ENCODE peak calls at places on chromosomes 2 and 18, in seven cellular contexts. T is left ventricle myocardium inferior; H is AG10803; V is astrocyte; J is body of pancreas; F is A549; G is CD8-positive, alpha-beta T cell. W is an unnamed sample.

GRCh38 chr18:6650756-6651155 is 78.8 kb upstream of the ARHGAP28 start:
- DNase-seq in T (no peak), H (no peak), V (no peak), J (no peak), F (no peak), G (no peak), W (no peak)

GRCh38 chr18:830315-830901 is 18.4 kb upstream of the YES1 start:
- DNase-seq in T (no peak), H (peak), V (peak), J (no peak), F (no peak), G (peak), W (no peak)

GRCh38 chr18:3481696-3482210 is 31.8 kb downstream of the TGIF1 start:
- DNase-seq in T (no peak), H (peak), V (no peak), J (no peak), F (peak), G (peak), W (no peak)

GRCh38 chr2:116264872-116265271 is 1549.6 kb upstream of the DDX18 start:
- DNase-seq in T (no peak), H (no peak), V (no peak), J (no peak), F (no peak), G (no peak), W (no peak)

GRCh38 chr18:34631071-34631470 is 79.0 kb upstream of the DTNA start:
- DNase-seq in T (no peak), H (no peak), V (no peak), J (no peak), F (no peak), G (no peak), W (no peak)

GRCh38 chr2:9123069-9123468 is 83.5 kb upstream of the ASAP2 start:
- DNase-seq in T (no peak), H (no peak), V (no peak), J (no peak), F (no peak), G (no peak), W (no peak)

GRCh38 chr2:166972418-166972817 is 84.1 kb downstream of the XIRP2 start:
- DNase-seq in T (no peak), H (no peak), V (peak), J (no peak), F (no peak), G (no peak), W (no peak)

GRCh38 chr2:159471340-159471739 is 145.0 kb downstream of the BAZ2B start:
- DNase-seq in T (no peak), H (no peak), V (no peak), J (no peak), F (no peak), G (no peak), W (no peak)

GRCh38 chr2:15805206-15805605 is 135.1 kb upstream of the MYCN start:
- DNase-seq in T (no peak), H (no peak), V (no peak), J (no peak), F (no peak), G (no peak), W (no peak)

GRCh38 chr2:181457121-181457740 is at the start of gene ITGA4:
- DNase-seq in T (peak), H (peak), V (peak), J (peak), F (peak), G (peak), W (peak)

GRCh38 chr2:126836761-126837679 is 61.7 kb upstream of the TEX51 start:
- DNase-seq in T (no peak), H (no peak), V (no peak), J (no peak), F (no peak), G (no peak), W (no peak)

GRCh38 chr2:58893645-58894336 is 652.7 kb upstream of the FANCL start:
- DNase-seq in T (no peak), H (no peak), V (no peak), J (no peak), F (no peak), G (no peak), W (no peak)

GRCh38 chr2:58047373-58047674 is 718 bp downstream of the VRK2 start:
- DNase-seq in T (no peak), H (no peak), V (no peak), J (no peak), F (peak), G (no peak), W (no peak)

DNA sequence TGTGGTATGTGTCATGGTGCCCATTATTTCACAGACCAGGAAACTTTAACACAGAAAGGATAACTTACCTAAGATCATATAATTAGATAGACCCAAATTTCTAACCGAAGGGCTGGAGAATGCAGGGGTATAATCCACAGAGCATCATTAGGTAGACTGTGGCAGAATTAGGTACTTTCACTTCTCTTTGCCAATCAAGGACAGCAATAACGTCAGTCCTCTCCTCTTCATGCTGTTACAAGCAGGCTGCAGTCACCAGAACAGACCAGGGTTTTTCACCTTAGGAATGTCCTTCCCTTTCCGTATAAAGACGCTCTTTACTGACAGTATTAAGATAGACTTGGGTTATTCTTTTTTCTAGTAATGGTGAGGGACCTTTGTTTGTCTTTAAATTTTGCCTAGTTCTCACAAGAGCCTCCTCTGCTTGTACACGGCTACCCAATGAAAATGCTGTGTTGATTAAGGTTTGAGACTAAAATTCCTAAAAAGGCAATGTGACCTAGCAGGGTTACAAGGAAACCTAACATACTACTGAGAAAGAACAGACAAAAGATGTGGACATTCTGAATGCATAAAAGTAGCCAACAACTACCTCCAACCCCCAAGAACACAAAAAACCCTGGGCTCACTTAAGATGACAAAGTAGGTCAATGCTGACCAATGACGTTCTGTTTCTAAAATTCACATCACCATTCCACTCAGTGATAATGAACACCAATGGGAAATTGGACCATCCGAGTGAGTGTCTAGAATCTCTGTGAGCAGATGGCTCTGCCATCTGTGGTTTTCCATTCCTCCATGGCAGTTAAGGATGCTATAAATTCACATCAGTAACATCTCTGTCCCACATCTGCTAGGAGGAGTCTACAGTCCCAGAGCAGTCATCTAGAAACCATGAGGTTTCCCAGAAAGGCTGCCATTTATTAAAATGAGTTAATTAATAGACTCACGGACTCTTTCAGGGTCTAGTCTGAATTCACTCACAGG is 2.1 kb downstream of the PDIA6 start:
- DNase-seq in T (no peak), H (peak), V (peak), J (no peak), F (no peak), G (no peak), W (no peak)
- H3K4me3 ChIP-seq in T (peak), H (peak), V (peak), J (no peak), F (peak), G (no peak), W (peak)

GRCh38 chr2:10304458-10305253 is 2.0 kb downstream of the HPCAL1 start:
- DNase-seq in T (no peak), H (no peak), V (no peak), J (no peak), F (no peak), G (no peak), W (no peak)

GRCh38 chr2:10302479-10303173 is at the start of gene HPCAL1:
- DNase-seq in T (peak), H (peak), V (peak), J (peak), F (peak), G (peak), W (peak)

GRCh38 chr2:10305254-10305635 is 2.5 kb downstream of the HPCAL1 start:
- DNase-seq in T (no peak), H (peak), V (peak), J (no peak), F (no peak), G (peak), W (no peak)

GRCh38 chr2:10303174-10303633 is 500 bp downstream of the HPCAL1 start:
- DNase-seq in T (no peak), H (no peak), V (no peak), J (no peak), F (no peak), G (no peak), W (no peak)

DNA sequence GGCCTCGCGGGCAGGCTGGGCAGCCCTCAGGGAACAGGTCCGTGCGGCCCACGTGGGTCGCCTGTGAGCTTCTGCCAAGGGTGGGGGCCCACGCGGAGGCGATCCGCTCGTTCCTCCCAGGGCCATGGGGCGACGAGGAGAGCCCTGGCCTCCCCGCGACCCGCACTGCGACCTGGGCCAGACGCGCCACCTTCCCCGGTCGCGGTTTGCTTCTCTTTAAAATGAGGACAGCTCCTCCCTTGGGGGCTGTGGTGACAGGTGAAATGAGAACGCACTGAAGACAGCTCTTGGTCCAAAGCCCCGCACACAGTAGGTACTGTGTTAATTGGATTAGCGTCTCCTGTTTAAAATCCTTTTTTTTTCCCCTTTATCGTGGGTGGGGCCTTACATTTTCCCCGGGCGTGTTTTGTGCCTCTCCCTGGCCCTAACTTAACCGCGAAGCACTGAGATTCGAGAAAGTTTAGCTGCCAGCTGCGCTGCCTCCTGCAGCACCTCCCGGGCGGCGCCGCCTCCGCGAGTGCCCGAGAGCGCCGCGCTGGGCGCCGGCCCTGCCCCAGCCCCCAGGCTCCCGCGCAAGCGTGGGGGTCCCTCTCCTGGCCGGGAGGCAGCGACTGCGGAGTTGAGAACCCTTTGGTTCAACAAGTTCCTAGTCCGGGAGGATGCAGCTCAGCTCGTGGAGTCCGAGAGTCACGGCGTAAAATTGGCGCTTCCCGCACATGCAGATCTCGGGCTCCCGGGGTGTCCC is 1.1 kb downstream of the HPCAL1 start:
- DNase-seq in T (peak), H (peak), V (no peak), J (peak), F (no peak), G (peak), W (peak)
- TF ChIP-seq CTCF in T (peak), H (no peak), V (no peak), J (peak), F (peak), G (no peak), W (peak)

DNA sequence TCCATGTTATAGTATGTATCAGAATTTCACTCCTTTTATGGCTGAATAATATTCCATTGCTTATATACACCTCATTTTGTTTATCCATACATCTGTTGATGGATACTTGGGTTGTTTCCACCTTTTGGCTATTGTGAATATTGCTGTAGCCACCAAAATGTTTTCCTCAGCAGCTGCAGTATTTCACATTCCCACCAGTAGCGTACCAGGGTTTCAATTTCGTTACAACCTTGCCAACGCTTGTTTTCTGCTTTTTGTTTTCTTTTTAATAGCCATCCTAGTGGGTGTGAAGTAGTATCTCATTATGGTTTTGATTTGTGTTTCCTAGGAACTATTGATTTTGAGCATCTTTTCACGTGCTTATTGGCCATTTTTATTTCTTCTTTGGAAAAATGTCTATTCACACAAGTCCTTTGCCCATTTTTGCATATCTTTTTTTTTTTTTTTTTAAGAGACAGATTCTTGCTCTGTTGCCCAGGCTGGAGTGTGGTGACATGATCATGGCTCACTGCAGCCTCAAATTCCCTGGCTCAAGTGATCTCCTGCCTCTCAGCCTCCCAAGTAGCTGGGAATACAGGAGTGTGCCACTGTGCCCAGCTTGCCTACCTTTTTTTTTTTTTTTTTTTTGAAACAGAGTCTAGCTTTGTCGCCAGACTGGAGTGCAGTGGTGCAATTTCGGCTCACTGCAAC is 14.2 kb downstream of the UBXN2A start:
- DNase-seq in T (no peak), H (peak), V (no peak), J (no peak), F (no peak), G (no peak), W (no peak)
- H3K4me3 ChIP-seq in T (no peak), H (peak), V (no peak), J (no peak), F (no peak), G (no peak), W (no peak)

DNA sequence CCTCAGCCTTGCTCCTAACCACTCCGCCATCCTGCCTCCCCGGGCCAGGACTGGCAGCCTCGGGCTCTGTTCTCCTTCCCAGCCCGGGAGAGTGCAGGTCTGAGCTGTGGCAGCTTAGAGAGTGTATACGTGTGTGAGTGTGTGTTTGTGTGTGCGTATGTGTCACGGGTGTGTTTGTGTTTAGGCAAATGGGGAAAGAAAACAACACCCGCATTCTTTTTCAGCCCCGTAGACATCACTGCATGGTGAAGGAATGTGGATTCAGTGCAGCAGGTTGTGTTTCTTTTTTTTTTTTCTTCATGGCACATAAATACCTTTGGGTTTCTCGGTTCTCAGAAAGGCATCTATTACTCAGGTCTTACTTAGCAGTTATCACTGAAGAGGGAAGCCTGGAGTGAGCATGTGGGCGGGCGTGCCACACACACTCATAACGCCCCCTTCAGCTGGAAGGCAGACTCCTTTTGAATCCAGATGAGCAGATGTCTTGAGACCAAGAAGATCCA is 44.2 kb downstream of the GLI2 start:
- DNase-seq in T (no peak), H (peak), V (peak), J (no peak), F (no peak), G (no peak), W (no peak)
- TF ChIP-seq CTCF in T (no peak), H (peak), V (no peak), J (no peak), F (no peak), G (no peak), W (no peak)

DNA sequence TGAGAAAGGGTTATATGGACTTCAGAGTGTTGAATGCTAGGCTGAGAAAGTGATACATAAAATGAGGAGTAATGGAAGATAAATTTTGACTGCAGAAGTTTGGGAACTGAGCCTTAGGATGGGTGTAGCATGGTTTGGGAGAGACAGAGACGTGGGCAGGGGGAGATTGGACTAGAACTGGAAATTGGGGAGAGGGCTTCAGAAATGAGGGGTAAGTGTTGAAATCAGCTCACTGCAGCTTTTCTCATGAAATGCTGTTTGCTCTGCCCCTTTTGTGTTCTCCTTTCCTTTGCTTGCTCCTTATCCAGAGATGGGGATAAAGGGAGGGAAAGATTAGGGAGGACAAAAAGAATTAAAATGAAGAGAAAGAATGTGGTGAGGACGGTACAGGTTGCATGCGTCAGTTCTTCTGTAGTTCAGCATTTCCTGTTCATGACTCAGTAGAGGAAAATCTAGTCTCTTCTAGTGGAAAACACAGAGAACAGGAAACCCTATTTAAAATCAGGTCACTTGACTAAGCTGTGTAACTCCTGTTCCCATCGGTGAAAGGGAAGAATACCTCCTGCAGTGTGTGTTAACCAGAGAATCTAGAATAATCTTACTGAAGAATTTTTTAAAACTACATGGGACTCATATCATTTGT is 105.6 kb downstream of the CRIM1 start:
- DNase-seq in T (no peak), H (peak), V (peak), J (no peak), F (peak), G (no peak), W (no peak)
- H3K4me3 ChIP-seq in T (no peak), H (no peak), V (peak), J (no peak), F (no peak), G (no peak), W (no peak)

DNA sequence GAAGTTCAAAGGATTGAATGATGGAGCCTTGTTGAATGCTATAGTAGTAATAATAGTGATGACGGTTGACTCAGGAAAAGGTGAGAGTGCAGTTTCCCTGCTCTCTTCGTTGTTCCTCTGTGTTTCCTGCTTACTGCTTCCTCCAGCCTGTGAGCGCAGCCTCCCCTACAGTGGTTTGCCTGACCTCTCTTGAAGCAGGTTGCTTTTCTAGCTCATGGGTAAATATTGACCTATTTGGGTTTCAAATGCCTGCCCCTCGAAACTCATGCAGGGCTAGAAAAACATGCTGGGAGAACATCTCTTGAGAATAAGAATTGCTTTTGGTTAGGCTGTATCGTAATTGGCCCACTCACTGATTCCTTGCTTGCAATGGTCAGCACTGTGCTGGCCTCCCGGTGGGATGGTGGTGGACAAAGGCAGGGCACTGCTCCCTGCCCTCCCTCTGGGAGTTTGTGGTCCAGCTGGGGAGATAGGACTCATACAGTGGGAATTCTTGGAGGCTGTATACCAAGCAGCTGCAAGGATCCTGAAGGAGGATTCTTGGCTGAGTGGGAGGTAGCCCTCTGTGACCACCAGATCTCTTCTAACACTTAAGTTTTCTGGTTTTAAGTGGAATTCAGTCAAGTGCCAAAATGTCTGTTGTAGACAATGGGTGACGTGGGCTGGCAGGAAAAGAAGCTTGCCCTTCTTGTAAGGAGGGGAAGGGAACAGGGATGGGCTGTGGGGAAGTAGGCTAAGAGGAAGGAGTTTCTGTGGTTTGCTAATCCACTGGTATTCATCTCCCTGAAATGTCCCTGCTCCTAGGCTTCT is 5.4 kb upstream of the RNF181 start:
- DNase-seq in T (no peak), H (peak), V (peak), J (no peak), F (no peak), G (no peak), W (no peak)
- TF ChIP-seq CTCF in T (no peak), H (no peak), V (no peak), J (no peak), F (no peak), G (no peak), W (no peak)

DNA sequence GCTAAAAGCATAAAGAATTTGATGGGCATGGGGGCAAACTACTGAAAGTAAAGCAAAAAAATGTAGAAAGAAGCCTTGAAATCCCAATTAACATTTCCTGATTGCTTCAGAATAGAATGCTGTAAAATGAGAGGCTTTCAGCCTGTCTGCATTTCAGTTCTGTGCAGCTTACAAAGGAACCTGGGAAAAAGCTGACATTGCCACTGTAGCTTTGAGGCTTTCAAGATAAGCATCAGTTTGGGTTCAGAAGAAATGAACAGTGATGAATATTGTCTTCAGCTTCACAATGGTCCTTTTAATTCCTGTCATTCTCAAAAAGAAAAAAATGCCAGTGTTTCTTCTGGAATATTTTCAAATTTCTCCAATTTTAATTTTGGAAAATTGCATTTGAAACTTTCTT is 242.7 kb downstream of the LRRTM1 start:
- DNase-seq in T (no peak), H (no peak), V (no peak), J (no peak), F (no peak), G (no peak), W (no peak)
- H3K4me3 ChIP-seq in T (no peak), H (no peak), V (no peak), J (no peak), F (no peak), G (no peak), W (no peak)